ENCODE peak calls at places on chromosome 4, in five cellular contexts. G, B, S, P and H are unnamed samples.
A peak's percentile ranks its signal among the peaks of the same experiment; 100 is the strongest.

GRCh38 chr4:90616711-90617110 is 489.5 kb downstream of the CCSER1 start:
- DNase-seq in G (no peak), B (no peak), P (no peak), S (no peak), H (no peak)

GRCh38 chr4:22315643-22316042 is 200.2 kb downstream of the ADGRA3 start:
- DNase-seq in S (no peak), B (no peak), G (no peak), P (no peak), H (no peak)

GRCh38 chr4:113584407-113585150 is 177.0 kb downstream of the CAMK2D start:
- DNase-seq in P (no peak), G (no peak), S (peak; percentile 45), B (peak; percentile 95), H (no peak)

GRCh38 chr4:70437212-70437611 is 34.8 kb upstream of the MUC7 start:
- DNase-seq in G (no peak), S (no peak), B (no peak), P (no peak), H (no peak)

GRCh38 chr4:70927502-70928139 is 25.5 kb downstream of the MOB1B start:
- DNase-seq in P (no peak), S (no peak), B (no peak), G (peak; percentile 15), H (no peak)

GRCh38 chr4:144562019-144562740 is 83.8 kb upstream of the HHIP start:
- DNase-seq in P (no peak), S (no peak), B (no peak), G (no peak), H (no peak)

GRCh38 chr4:28709821-28710330 is 1849.2 kb downstream of the STIM2 start:
- DNase-seq in P (no peak), S (no peak), B (no peak), G (no peak), H (no peak)

GRCh38 chr4:86614896-86615295 is 20.8 kb downstream of the PTPN13 start:
- DNase-seq in B (no peak), S (no peak), P (no peak), G (no peak), H (no peak)

GRCh38 chr4:54879576-54879975 is 221.8 kb downstream of the KIT start:
- DNase-seq in B (peak; percentile 81), G (no peak), P (no peak), S (peak; percentile 77), H (no peak)

GRCh38 chr4:109721033-109721432 is 8.8 kb downstream of the PLA2G12A start:
- DNase-seq in G (no peak), B (peak; percentile 20), P (no peak), S (peak; percentile 15), H (no peak)

GRCh38 chr4:123488916-123489315 is 92.3 kb downstream of the SPRY1 start:
- DNase-seq in S (peak; percentile 49), G (no peak), P (no peak), B (peak; percentile 78), H (no peak)

GRCh38 chr4:72397314-72397713 is 171.7 kb downstream of the ADAMTS3 start:
- DNase-seq in P (no peak), G (no peak), S (no peak), B (no peak), H (no peak)

GRCh38 chr4:53614616-53615015 is 23.3 kb upstream of the LNX1 start:
- DNase-seq in B (no peak), S (no peak), P (no peak), G (no peak), H (no peak)

GRCh38 chr4:181613210-181613609 is 630.0 kb upstream of the TENM3 start:
- DNase-seq in B (no peak), S (no peak), P (no peak), G (no peak), H (no peak)

GRCh38 chr4:183961772-183962171 is 56.7 kb downstream of the STOX2 start:
- DNase-seq in S (no peak), G (no peak), P (no peak), B (no peak), H (no peak)

GRCh38 chr4:21447320-21448055 is 501.1 kb downstream of the KCNIP4 start:
- DNase-seq in P (no peak), G (no peak), S (no peak), B (no peak), H (no peak)

GRCh38 chr4:137387924-137388323 is 144.4 kb downstream of the PCDH18 start:
- DNase-seq in B (peak; percentile 84), S (peak; percentile 56), G (no peak), P (no peak), H (no peak)

GRCh38 chr4:122221322-122221721 is 69.2 kb downstream of the BLTP1 start:
- DNase-seq in P (no peak), S (no peak), G (no peak), B (no peak), H (no peak)

GRCh38 chr4:104747635-104748034 is 252.9 kb upstream of the CXXC4 start:
- DNase-seq in B (no peak), P (no peak), G (no peak), S (no peak), H (no peak)

GRCh38 chr4:72218953-72219352 is 187.2 kb downstream of the NPFFR2 start:
- DNase-seq in B (no peak), G (no peak), P (no peak), S (no peak), H (no peak)

GRCh38 chr4:38696697-38697096 is 32.7 kb downstream of the KLF3 start:
- DNase-seq in S (no peak), P (no peak), G (no peak), B (no peak), H (no peak)

GRCh38 chr4:183289688-183290087 is 30.4 kb downstream of the CLDN22 start:
- DNase-seq in S (peak; percentile 9), B (no peak), P (no peak), G (no peak), H (no peak)

GRCh38 chr4:71614626-71615025 is 169.3 kb downstream of the GC start:
- DNase-seq in S (no peak), G (no peak), B (no peak), P (no peak), H (no peak)

GRCh38 chr4:5912614-5913019 is 19.7 kb upstream of the CRMP1 start:
- DNase-seq in S (no peak), P (no peak), B (no peak), G (no peak), H (no peak)

GRCh38 chr4:166169111-166169510 is 296.1 kb downstream of the TLL1 start:
- DNase-seq in G (no peak), S (no peak), B (no peak), P (no peak), H (no peak)

GRCh38 chr4:2066571-2067445 is 7.7 kb downstream of the NAT8L start:
- DNase-seq in P (no peak), G (no peak), S (no peak), B (no peak), H (peak; percentile 39)

GRCh38 chr4:180828455-180829018 is 1414.7 kb upstream of the TENM3 start:
- DNase-seq in B (peak; percentile 86), S (peak; percentile 29), G (no peak), P (no peak), H (no peak)

GRCh38 chr4:76306882-76307669 is 543 bp downstream of the STBD1 start:
- DNase-seq in B (peak; percentile 61), P (no peak), G (no peak), S (peak; percentile 66), H (peak; percentile 71)

GRCh38 chr4:40289366-40290188 is 45.6 kb upstream of the CHRNA9 start:
- DNase-seq in S (no peak), P (no peak), B (no peak), G (no peak), H (no peak)

GRCh38 chr4:79865253-79865652 is 207.8 kb downstream of the ANTXR2 start:
- DNase-seq in P (no peak), B (peak; percentile 93), G (no peak), S (peak; percentile 55), H (no peak)

GRCh38 chr4:84750260-84750955 is 167.5 kb downstream of the CDS1 start:
- DNase-seq in P (no peak), B (peak; percentile 63), G (no peak), S (peak; percentile 63), H (no peak)

GRCh38 chr4:158282252-158282651 is 72.0 kb downstream of the TMEM144 start:
- DNase-seq in P (no peak), B (peak; percentile 80), S (peak; percentile 9), G (no peak), H (no peak)

GRCh38 chr4:121799208-121799823 is 1.8 kb upstream of the EXOSC9 start:
- DNase-seq in P (no peak), G (no peak), B (no peak), S (no peak), H (no peak)

GRCh38 chr4:24382381-24382780 is 202.0 kb downstream of the DHX15 start:
- DNase-seq in G (no peak), B (peak; percentile 77), P (no peak), S (no peak), H (no peak)

GRCh38 chr4:94277539-94277938 is 65.1 kb downstream of the HPGDS start:
- DNase-seq in S (no peak), B (no peak), G (no peak), P (no peak), H (no peak)

GRCh38 chr4:74390677-74391076 is 25.7 kb downstream of the EREG start:
- DNase-seq in P (no peak), G (no peak), B (no peak), S (no peak), H (no peak)